ENCODE peak calls at places on chromosomes 6 and 20, in ten cellular contexts. O, G, Q, M, W, B, I, Y, U and T are unnamed samples.

GRCh38 chr6:114879719-114880118 is 536.9 kb upstream of the HS3ST5 start:
- DNase-seq in O (no peak), G (no peak), Q (no peak), M (no peak), W (no peak), B (no peak), I (no peak), Y (no peak), U (no peak), T (no peak)

GRCh38 chr6:109457596-109457996 is 2.0 kb upstream of the MICAL1 start:
- DNase-seq in O (peak), G (no peak), Q (no peak), M (no peak), W (no peak), B (no peak), I (no peak), Y (no peak), U (no peak), T (no peak)

GRCh38 chr6:132798820-132799538 is 542 bp upstream of the SLC18B1 start:
- DNase-seq in O (peak), G (peak), Q (peak), M (peak), W (peak), B (no peak), I (peak), Y (peak), U (peak), T (peak)

GRCh38 chr6:91608428-91608827 is 1021.6 kb upstream of the MAP3K7 start:
- DNase-seq in O (no peak), G (no peak), Q (no peak), M (no peak), W (no peak), B (no peak), I (no peak), Y (no peak), U (no peak), T (no peak)

GRCh38 chr6:79277109-79277508 is 42.6 kb upstream of the HMGN3 start:
- DNase-seq in O (no peak), G (no peak), Q (no peak), M (no peak), W (no peak), B (no peak), I (peak), Y (no peak), U (no peak), T (no peak)

GRCh38 chr6:3063733-3064700 is 4.3 kb upstream of the RIPK1 start:
- DNase-seq in O (peak), G (peak), Q (peak), M (peak), W (peak), B (peak), I (peak), Y (no peak), U (peak), T (peak)

GRCh38 chr20:50694379-50695143 is 3.2 kb upstream of the RIPOR3 start:
- DNase-seq in O (no peak), G (no peak), Q (no peak), M (no peak), W (no peak), B (no peak), I (peak), Y (no peak), U (no peak), T (no peak)

GRCh38 chr6:105204768-105205167 is 25.0 kb upstream of the POPDC3 start:
- DNase-seq in O (no peak), G (no peak), Q (no peak), M (no peak), W (no peak), B (no peak), I (no peak), Y (no peak), U (no peak), T (no peak)

GRCh38 chr6:137926207-137926731 is 59.2 kb downstream of the TNFAIP3 start:
- DNase-seq in O (no peak), G (no peak), Q (no peak), M (no peak), W (no peak), B (no peak), I (peak), Y (peak), U (no peak), T (no peak)

GRCh38 chr6:7786206-7786605 is 60.3 kb downstream of the BMP6 start:
- DNase-seq in O (no peak), G (no peak), Q (no peak), M (no peak), W (no peak), B (no peak), I (no peak), Y (no peak), U (no peak), T (no peak)

GRCh38 chr20:48711696-48712464 is 115.9 kb downstream of the PREX1 start:
- DNase-seq in O (no peak), G (no peak), Q (no peak), M (no peak), W (no peak), B (no peak), I (no peak), Y (no peak), U (no peak), T (no peak)

GRCh38 chr20:53146201-53146891 is 174.2 kb downstream of the TSHZ2 start:
- DNase-seq in O (no peak), G (no peak), Q (no peak), M (no peak), W (no peak), B (no peak), I (no peak), Y (no peak), U (no peak), T (no peak)

GRCh38 chr6:110664933-110665332 is 150.3 kb downstream of the CDK19 start:
- DNase-seq in O (no peak), G (no peak), Q (no peak), M (no peak), W (no peak), B (no peak), I (peak), Y (peak), U (no peak), T (no peak)

GRCh38 chr6:143262037-143262436 is 188.5 kb downstream of the ADAT2 start:
- DNase-seq in O (no peak), G (no peak), Q (no peak), M (no peak), W (no peak), B (no peak), I (no peak), Y (no peak), U (no peak), T (no peak)

GRCh38 chr6:157548635-157549467 is 167.9 kb downstream of the ZDHHC14 start:
- DNase-seq in O (no peak), G (no peak), Q (no peak), M (no peak), W (no peak), B (no peak), I (no peak), Y (no peak), U (no peak), T (no peak)

GRCh38 chr6:156967852-156968251 is 190.7 kb downstream of the ARID1B start:
- DNase-seq in O (no peak), G (no peak), Q (no peak), M (no peak), W (no peak), B (no peak), I (no peak), Y (no peak), U (no peak), T (no peak)

GRCh38 chr6:152378154-152378553 is 259.0 kb downstream of the SYNE1 start:
- DNase-seq in O (no peak), G (no peak), Q (no peak), M (no peak), W (no peak), B (no peak), I (peak), Y (no peak), U (no peak), T (no peak)

GRCh38 chr6:112384511-112384910 is 37.4 kb downstream of the RFPL4B start:
- DNase-seq in O (no peak), G (no peak), Q (no peak), M (no peak), W (no peak), B (no peak), I (no peak), Y (no peak), U (no peak), T (no peak)

GRCh38 chr6:128064540-128064895 is 163.7 kb upstream of the THEMIS start:
- DNase-seq in O (no peak), G (no peak), Q (no peak), M (no peak), W (no peak), B (no peak), I (no peak), Y (no peak), U (no peak), T (no peak)